ENCODE peak calls at places on chromosomes 12 and 14, in seven cellular contexts. G is AML-193; X is iris pigment epithelial cell; Q is small intestine; I is AG10803; O is naive thymus-derived CD8-positive, alpha-beta T cell; Y is effector memory CD8-positive, alpha-beta T cell. R is an unnamed sample.

GRCh38 chr14:61678966-61679365 is 16.3 kb upstream of the HIF1A start:
- DNase-seq in G (no peak), X (no peak), Q (no peak), I (peak), O (no peak), Y (no peak), R (no peak)

GRCh38 chr14:74501135-74501614 is 7.6 kb downstream of the ISCA2 start:
- DNase-seq in G (peak), X (peak), Q (peak), I (peak), O (no peak), Y (no peak), R (no peak)

GRCh38 chr12:93707836-93708235 is 30.7 kb downstream of the CRADD start:
- DNase-seq in G (no peak), X (peak), Q (no peak), I (peak), O (no peak), Y (no peak), R (no peak)

GRCh38 chr14:103123634-103124500 is 606 bp downstream of the TNFAIP2 start:
- DNase-seq in G (peak), X (peak), Q (no peak), I (peak), O (no peak), Y (no peak), R (no peak)

GRCh38 chr12:27179399-27180214 is 64.5 kb upstream of the STK38L start:
- DNase-seq in G (peak), X (peak), Q (no peak), I (peak), O (no peak), Y (no peak), R (no peak)

GRCh38 chr12:51887476-51888315 is at the start of gene ANKRD33:
- DNase-seq in G (no peak), X (peak), Q (peak), I (no peak), O (no peak), Y (no peak), R (no peak)

GRCh38 chr12:9933966-9934365 is 1.8 kb upstream of the CLEC2A start:
- DNase-seq in G (no peak), X (no peak), Q (no peak), I (peak), O (no peak), Y (no peak), R (no peak)

GRCh38 chr12:68319988-68320623 is 12.1 kb downstream of the MDM1 start:
- DNase-seq in G (no peak), X (peak), Q (no peak), I (peak), O (no peak), Y (no peak), R (no peak)

GRCh38 chr14:103828315-103828967 is 18.9 kb downstream of the PPP1R13B start:
- DNase-seq in G (no peak), X (peak), Q (no peak), I (peak), O (no peak), Y (no peak), R (no peak)

GRCh38 chr12:96195845-96196451 is 1.8 kb downstream of the ELK3 start:
- DNase-seq in G (no peak), X (peak), Q (no peak), I (peak), O (peak), Y (no peak), R (peak)

GRCh38 chr12:108271951-108272729 is 67.0 kb downstream of the CMKLR1 start:
- DNase-seq in G (no peak), X (no peak), Q (no peak), I (no peak), O (no peak), Y (no peak), R (no peak)

GRCh38 chr12:70008944-70009343 is 183.9 kb downstream of the MYRFL start:
- DNase-seq in G (no peak), X (no peak), Q (no peak), I (no peak), O (no peak), Y (no peak), R (no peak)

GRCh38 chr12:122013136-122013535 is 8.5 kb upstream of the BCL7A start:
- DNase-seq in G (peak), X (no peak), Q (no peak), I (no peak), O (no peak), Y (no peak), R (no peak)

GRCh38 chr14:75156901-75157300 is 19.5 kb downstream of the TMED10 start:
- DNase-seq in G (no peak), X (no peak), Q (no peak), I (no peak), O (no peak), Y (no peak), R (no peak)

GRCh38 chr14:64646103-64646502 is 58.1 kb upstream of the PLEKHG3 start:
- DNase-seq in G (no peak), X (peak), Q (no peak), I (peak), O (no peak), Y (no peak), R (no peak)

GRCh38 chr14:76926521-76927251 is 100.5 kb downstream of the LRRC74A start:
- DNase-seq in G (no peak), X (no peak), Q (no peak), I (peak), O (peak), Y (peak), R (peak)

GRCh38 chr12:102567031-102567985 is 86.9 kb upstream of the IGF1 start:
- DNase-seq in G (no peak), X (peak), Q (no peak), I (peak), O (no peak), Y (no peak), R (no peak)

GRCh38 chr12:96246926-96247566 is 52.9 kb downstream of the ELK3 start:
- DNase-seq in G (no peak), X (no peak), Q (no peak), I (no peak), O (no peak), Y (no peak), R (no peak)